ENCODE peak calls at places on chromosomes 1 and 21, in ten cellular contexts. Q, W, X, A, T, Y, F, N, B and M are unnamed samples.
A peak's percentile ranks its signal among the peaks of the same experiment; 100 is the strongest.

GRCh38 chr21:32007461-32007860 is 134.6 kb downstream of the HUNK start:
- DNase-seq in Q (no peak), W (no peak), X (peak; percentile 28), A (peak; percentile 27), T (no peak), Y (peak; percentile 82), F (no peak), N (peak; percentile 14), B (no peak), M (no peak)

GRCh38 chr1:201552941-201553341 is 14.0 kb downstream of the NAV1 start:
- DNase-seq in Q (no peak), W (peak; percentile 56), X (no peak), A (no peak), T (no peak), Y (peak; percentile 76), F (no peak), N (no peak), B (no peak), M (peak; percentile 26)

GRCh38 chr21:29175408-29176147 is 45.1 kb downstream of the MAP3K7CL start:
- DNase-seq in Q (no peak), W (peak; percentile 92), X (no peak), A (no peak), T (no peak), Y (peak; percentile 75), F (peak; percentile 91), N (no peak), B (no peak), M (no peak)

GRCh38 chr21:45384656-45385548 is 20.1 kb upstream of the COL18A1 start:
- DNase-seq in Q (no peak), W (no peak), X (no peak), A (no peak), T (no peak), Y (no peak), F (no peak), N (no peak), B (no peak), M (peak; percentile 28)

GRCh38 chr1:7267493-7267892 is 482.2 kb downstream of the CAMTA1 start:
- DNase-seq in Q (no peak), W (no peak), X (no peak), A (no peak), T (no peak), Y (peak; percentile 95), F (no peak), N (peak; percentile 73), B (no peak), M (no peak)

GRCh38 chr1:36411674-36412648 is 14.3 kb upstream of the LSM10 start:
- DNase-seq in Q (no peak), W (peak; percentile 59), X (no peak), A (no peak), T (no peak), Y (peak; percentile 29), F (peak; percentile 44), N (no peak), B (peak; percentile 29), M (no peak)

GRCh38 chr1:40861227-40862003 is 748 bp downstream of the CITED4 start:
- DNase-seq in Q (no peak), W (peak; percentile 62), X (no peak), A (no peak), T (peak; percentile 12), Y (peak; percentile 48), F (peak; percentile 55), N (peak; percentile 67), B (no peak), M (peak; percentile 69)

GRCh38 chr21:42315296-42315891 is at the start of gene TFF3:
- DNase-seq in Q (no peak), W (peak; percentile 94), X (no peak), A (no peak), T (no peak), Y (no peak), F (no peak), N (no peak), B (no peak), M (no peak)

GRCh38 chr1:67578397-67579020 is 106.5 kb upstream of the GADD45A start:
- DNase-seq in Q (no peak), W (no peak), X (no peak), A (no peak), T (no peak), Y (no peak), F (no peak), N (no peak), B (no peak), M (no peak)

GRCh38 chr1:26259578-26259977 is 20.3 kb upstream of the SH3BGRL3 start:
- DNase-seq in Q (no peak), W (no peak), X (no peak), A (no peak), T (no peak), Y (no peak), F (no peak), N (no peak), B (no peak), M (no peak)

GRCh38 chr1:228342627-228343210 is 63.9 kb downstream of the TRIM11 start:
- DNase-seq in Q (no peak), W (no peak), X (no peak), A (no peak), T (no peak), Y (no peak), F (no peak), N (no peak), B (peak; percentile 1), M (peak; percentile 22)

GRCh38 chr1:202643397-202644218 is 66.6 kb downstream of the SYT2 start:
- DNase-seq in Q (no peak), W (no peak), X (no peak), A (no peak), T (no peak), Y (no peak), F (no peak), N (no peak), B (no peak), M (no peak)

GRCh38 chr1:155673003-155673402 is 15.6 kb downstream of the YY1AP1 start:
- DNase-seq in Q (no peak), W (no peak), X (no peak), A (no peak), T (no peak), Y (no peak), F (no peak), N (no peak), B (no peak), M (no peak)

GRCh38 chr1:12466816-12467215 is 151.2 kb downstream of the DHRS3 start:
- DNase-seq in Q (no peak), W (no peak), X (no peak), A (no peak), T (no peak), Y (no peak), F (no peak), N (no peak), B (no peak), M (no peak)

GRCh38 chr1:24984800-24985552 is 54.9 kb upstream of the RUNX3 start:
- DNase-seq in Q (no peak), W (no peak), X (no peak), A (no peak), T (no peak), Y (no peak), F (no peak), N (no peak), B (no peak), M (no peak)

GRCh38 chr1:183125279-183125999 is 60.6 kb upstream of the LAMC2 start:
- DNase-seq in Q (no peak), W (no peak), X (no peak), A (no peak), T (no peak), Y (no peak), F (no peak), N (no peak), B (no peak), M (no peak)

GRCh38 chr1:226325178-226325577 is 16.2 kb upstream of the LIN9 start:
- DNase-seq in Q (no peak), W (no peak), X (no peak), A (no peak), T (no peak), Y (no peak), F (peak; percentile 16), N (no peak), B (peak; percentile 11), M (no peak)

GRCh38 chr1:172656576-172656975 is 2.3 kb upstream of the FASLG start:
- DNase-seq in Q (no peak), W (no peak), X (no peak), A (no peak), T (no peak), Y (no peak), F (no peak), N (no peak), B (no peak), M (no peak)

GRCh38 chr1:58720680-58721079 is 20.8 kb upstream of the MYSM1 start:
- DNase-seq in Q (no peak), W (no peak), X (no peak), A (peak; percentile 13), T (no peak), Y (peak; percentile 52), F (no peak), N (no peak), B (no peak), M (no peak)